ENCODE peak calls at places on chromosomes 1 and 21, in five cellular contexts. B is NCI-H2081; P is activated effector memory CD4-positive, alpha-beta T cell treated with anti-CD3 and anti-CD28 coated beads, Interleukin-2, amount 50 U/mL, for 16 hours; H is EH; Y is activated CD8-positive, alpha-beta memory T cell treated with anti-CD3 and anti-CD28 coated beads for 1 hour. N is an unnamed sample.

GRCh38 chr1:165815725-165816124 is 11.7 kb upstream of the UCK2 start:
- DNase-seq in B (no peak), P (no peak), H (peak), Y (no peak), N (no peak)

GRCh38 chr1:10793129-10793651 is 3.3 kb downstream of the CASZ1 start:
- DNase-seq in B (no peak), P (no peak), H (no peak), Y (no peak), N (no peak)

GRCh38 chr1:65508051-65508450 is 87.6 kb downstream of the LEPR start:
- DNase-seq in B (no peak), P (no peak), H (peak), Y (no peak), N (no peak)

GRCh38 chr1:4010284-4010683 is 110.2 kb upstream of the C1orf174 start:
- DNase-seq in B (no peak), P (peak), H (no peak), Y (no peak), N (no peak)

GRCh38 chr1:96979287-96979686 is 257.7 kb downstream of the PTBP2 start:
- DNase-seq in B (peak), P (no peak), H (peak), Y (no peak), N (no peak)

GRCh38 chr1:52436817-52437216 is 32.4 kb downstream of the PRPF38A start:
- DNase-seq in B (no peak), P (no peak), H (no peak), Y (no peak), N (no peak)

GRCh38 chr1:25543425-25544242 is at the start of gene LDLRAP1:
- DNase-seq in B (no peak), P (peak), H (peak), Y (no peak), N (peak)

GRCh38 chr1:41957568-41957967 is 38.8 kb upstream of the HIVEP3 start:
- DNase-seq in B (no peak), P (no peak), H (peak), Y (no peak), N (no peak)

GRCh38 chr1:21534674-21535378 is 25.6 kb downstream of the ALPL start:
- DNase-seq in B (no peak), P (no peak), H (peak), Y (no peak), N (no peak)

GRCh38 chr21:44599264-44600029 is 950 bp upstream of the KRTAP10-7 start:
- DNase-seq in B (no peak), P (no peak), H (no peak), Y (no peak), N (no peak)

GRCh38 chr1:24283326-24284155 is 35.6 kb upstream of the GRHL3 start:
- DNase-seq in B (no peak), P (no peak), H (peak), Y (no peak), N (no peak)

GRCh38 chr1:21491483-21492170 is 17.6 kb upstream of the ALPL start:
- DNase-seq in B (peak), P (no peak), H (peak), Y (no peak), N (no peak)

GRCh38 chr1:183029591-183030000 is 6.4 kb downstream of the LAMC1 start:
- DNase-seq in B (no peak), P (no peak), H (peak), Y (no peak), N (no peak)

GRCh38 chr1:226360106-226360746 is 47.7 kb downstream of the PARP1 start:
- DNase-seq in B (no peak), P (peak), H (no peak), Y (no peak), N (no peak)

GRCh38 chr1:31814041-31814511 is 1.7 kb downstream of the SPOCD1 start:
- DNase-seq in B (no peak), P (no peak), H (no peak), Y (no peak), N (peak)

GRCh38 chr1:163257763-163258162 is 55.0 kb upstream of the RGS5 start:
- DNase-seq in B (no peak), P (no peak), H (no peak), Y (no peak), N (no peak)

GRCh38 chr21:46317710-46318463 is 5.8 kb downstream of the C21orf58 start:
- DNase-seq in B (peak), P (no peak), H (no peak), Y (no peak), N (no peak)

GRCh38 chr1:193479187-193479586 is 292.8 kb upstream of the B3GALT2 start:
- DNase-seq in B (no peak), P (peak), H (no peak), Y (peak), N (no peak)

GRCh38 chr1:201779351-201779880 is 49.5 kb upstream of the IPO9 start:
- DNase-seq in B (no peak), P (no peak), H (peak), Y (no peak), N (no peak)

GRCh38 chr1:99771522-99771921 is 5.1 kb upstream of the FRRS1 start:
- DNase-seq in B (no peak), P (no peak), H (no peak), Y (no peak), N (no peak)

GRCh38 chr1:150505431-150505830 is 2.5 kb upstream of the ECM1 start:
- DNase-seq in B (no peak), P (no peak), H (no peak), Y (no peak), N (no peak)

GRCh38 chr1:163414778-163415177 is 93.0 kb downstream of the NUF2 start:
- DNase-seq in B (no peak), P (no peak), H (no peak), Y (no peak), N (no peak)

GRCh38 chr1:2340918-2341254 is 50.5 kb downstream of the MORN1 start:
- DNase-seq in B (no peak), P (no peak), H (no peak), Y (no peak), N (no peak)